ENCODE peak calls at places on chromosome 3, in four cellular contexts. One of them, this sample, is unnamed.

GRCh38 chr3:126370606-126371005 is 13.4 kb upstream of the KLF15 start:
- DNase-seq in cardiac fibroblast: no peak
- DNase-seq in WTC11: peak
- DNase-seq in left colon: peak
- DNase-seq in this sample: peak

GRCh38 chr3:57120040-57120802 is 44.9 kb downstream of the IL17RD start:
- DNase-seq in cardiac fibroblast: no peak
- DNase-seq in left colon: no peak
- DNase-seq in WTC11: no peak
- DNase-seq in this sample: no peak

GRCh38 chr3:156497326-156497725 is 57.6 kb downstream of the SSR3 start:
- DNase-seq in left colon: no peak
- DNase-seq in cardiac fibroblast: peak
- DNase-seq in WTC11: no peak
- DNase-seq in this sample: no peak

GRCh38 chr3:52150357-52150756 is 3.9 kb downstream of the POC1A start:
- DNase-seq in cardiac fibroblast: no peak
- DNase-seq in left colon: no peak
- DNase-seq in WTC11: no peak
- DNase-seq in this sample: no peak

GRCh38 chr3:195040773-195041520 is 230.0 kb downstream of the XXYLT1 start:
- DNase-seq in WTC11: no peak
- DNase-seq in cardiac fibroblast: no peak
- DNase-seq in left colon: no peak
- DNase-seq in this sample: no peak

GRCh38 chr3:156334841-156335545 is 214.6 kb downstream of the KCNAB1 start:
- DNase-seq in WTC11: no peak
- DNase-seq in left colon: no peak
- DNase-seq in cardiac fibroblast: no peak
- DNase-seq in this sample: no peak

GRCh38 chr3:140188285-140188684 is 253.3 kb downstream of the CLSTN2 start:
- DNase-seq in WTC11: no peak
- DNase-seq in cardiac fibroblast: no peak
- DNase-seq in left colon: no peak
- DNase-seq in this sample: peak

GRCh38 chr3:184169896-184170875 is 4.5 kb upstream of the AP2M1 start:
- DNase-seq in cardiac fibroblast: no peak
- DNase-seq in left colon: peak
- DNase-seq in WTC11: no peak
- DNase-seq in this sample: no peak

GRCh38 chr3:58801541-58801940 is 135.0 kb upstream of the FAM3D start:
- DNase-seq in WTC11: no peak
- DNase-seq in cardiac fibroblast: no peak
- DNase-seq in left colon: no peak
- DNase-seq in this sample: no peak

GRCh38 chr3:87607234-87607633 is 330.9 kb upstream of the POU1F1 start:
- DNase-seq in WTC11: no peak
- DNase-seq in left colon: no peak
- DNase-seq in cardiac fibroblast: no peak
- DNase-seq in this sample: no peak

GRCh38 chr3:38646630-38647029 is 2.9 kb downstream of the SCN5A start:
- DNase-seq in cardiac fibroblast: peak
- DNase-seq in WTC11: no peak
- DNase-seq in left colon: no peak
- DNase-seq in this sample: no peak

This sample was measured in pancreas.